ENCODE peak calls at places on chromosomes 7 and 10, in ten cellular contexts. One of them, this sample, is unnamed.

GRCh38 chr7:143325215-143325614 is 9.3 kb downstream of the CLCN1 start:
- DNase-seq in IMR-90: peak
- DNase-seq in H54: no peak
- DNase-seq in prostate gland: no peak
- DNase-seq in ovary: no peak
- DNase-seq in transverse colon: no peak
- DNase-seq in body of pancreas: no peak
- DNase-seq in tibial nerve: no peak
- DNase-seq in heart left ventricle: no peak
- DNase-seq in H1: no peak
- DNase-seq in this sample: no peak

GRCh38 chr7:1842321-1843221 is 172.5 kb downstream of the ELFN1 start:
- DNase-seq in IMR-90: peak
- DNase-seq in H54: no peak
- DNase-seq in prostate gland: no peak
- DNase-seq in ovary: no peak
- DNase-seq in transverse colon: peak
- DNase-seq in body of pancreas: no peak
- DNase-seq in tibial nerve: no peak
- DNase-seq in heart left ventricle: peak
- DNase-seq in H1: no peak
- DNase-seq in this sample: no peak

GRCh38 chr7:44112997-44113763 is 9.0 kb downstream of the AEBP1 start:
- DNase-seq in IMR-90: no peak
- DNase-seq in H54: no peak
- DNase-seq in prostate gland: no peak
- DNase-seq in ovary: no peak
- DNase-seq in transverse colon: no peak
- DNase-seq in body of pancreas: no peak
- DNase-seq in tibial nerve: no peak
- DNase-seq in heart left ventricle: peak
- DNase-seq in H1: no peak
- DNase-seq in this sample: no peak

GRCh38 chr10:93199221-93199681 is 125.6 kb downstream of the CYP26A1 start:
- DNase-seq in IMR-90: peak
- DNase-seq in H54: no peak
- DNase-seq in prostate gland: peak
- DNase-seq in ovary: peak
- DNase-seq in transverse colon: peak
- DNase-seq in body of pancreas: peak
- DNase-seq in tibial nerve: peak
- DNase-seq in heart left ventricle: peak
- DNase-seq in H1: no peak
- DNase-seq in this sample: no peak

GRCh38 chr7:120055300-120055699 is 217.7 kb upstream of the KCND2 start:
- DNase-seq in IMR-90: peak
- DNase-seq in H54: peak
- DNase-seq in prostate gland: no peak
- DNase-seq in ovary: no peak
- DNase-seq in transverse colon: no peak
- DNase-seq in body of pancreas: no peak
- DNase-seq in tibial nerve: no peak
- DNase-seq in heart left ventricle: no peak
- DNase-seq in H1: no peak
- DNase-seq in this sample: no peak

GRCh38 chr7:1555046-1555812 is 776 bp downstream of the TMEM184A start:
- DNase-seq in IMR-90: peak
- DNase-seq in H54: peak
- DNase-seq in prostate gland: peak
- DNase-seq in ovary: peak
- DNase-seq in transverse colon: peak
- DNase-seq in body of pancreas: peak
- DNase-seq in tibial nerve: no peak
- DNase-seq in heart left ventricle: peak
- DNase-seq in H1: no peak
- DNase-seq in this sample: no peak

GRCh38 chr10:70174058-70174741 is 3.9 kb upstream of the SAR1A start:
- DNase-seq in IMR-90: no peak
- DNase-seq in H54: peak
- DNase-seq in prostate gland: no peak
- DNase-seq in ovary: no peak
- DNase-seq in transverse colon: peak
- DNase-seq in body of pancreas: peak
- DNase-seq in tibial nerve: no peak
- DNase-seq in heart left ventricle: no peak
- DNase-seq in H1: no peak
- DNase-seq in this sample: no peak

GRCh38 chr10:8247191-8247590 is 192.7 kb downstream of the GATA3 start:
- DNase-seq in IMR-90: no peak
- DNase-seq in H54: no peak
- DNase-seq in prostate gland: no peak
- DNase-seq in ovary: no peak
- DNase-seq in transverse colon: no peak
- DNase-seq in body of pancreas: no peak
- DNase-seq in tibial nerve: no peak
- DNase-seq in heart left ventricle: no peak
- DNase-seq in H1: no peak
- DNase-seq in this sample: no peak

GRCh38 chr10:28977518-28977917 is 300.2 kb downstream of the BAMBI start:
- DNase-seq in IMR-90: no peak
- DNase-seq in H54: no peak
- DNase-seq in prostate gland: no peak
- DNase-seq in ovary: no peak
- DNase-seq in transverse colon: no peak
- DNase-seq in body of pancreas: no peak
- DNase-seq in tibial nerve: no peak
- DNase-seq in heart left ventricle: no peak
- DNase-seq in H1: no peak
- DNase-seq in this sample: no peak

GRCh38 chr7:120988591-120989299 is at the start of gene CPED1:
- DNase-seq in IMR-90: peak
- DNase-seq in H54: peak
- DNase-seq in prostate gland: peak
- DNase-seq in ovary: peak
- DNase-seq in transverse colon: peak
- DNase-seq in body of pancreas: peak
- DNase-seq in tibial nerve: peak
- DNase-seq in heart left ventricle: peak
- DNase-seq in H1: no peak
- DNase-seq in this sample: peak

GRCh38 chr7:12315049-12315448 is 88.6 kb downstream of the VWDE start:
- DNase-seq in IMR-90: no peak
- DNase-seq in H54: no peak
- DNase-seq in prostate gland: no peak
- DNase-seq in ovary: no peak
- DNase-seq in transverse colon: no peak
- DNase-seq in body of pancreas: no peak
- DNase-seq in tibial nerve: no peak
- DNase-seq in heart left ventricle: no peak
- DNase-seq in H1: no peak
- DNase-seq in this sample: no peak

GRCh38 chr10:45470098-45471012 is 96.3 kb downstream of the ALOX5 start:
- DNase-seq in IMR-90: peak
- DNase-seq in H54: no peak
- DNase-seq in prostate gland: peak
- DNase-seq in ovary: no peak
- DNase-seq in transverse colon: peak
- DNase-seq in body of pancreas: no peak
- DNase-seq in tibial nerve: no peak
- DNase-seq in heart left ventricle: no peak
- DNase-seq in H1: no peak
- DNase-seq in this sample: peak

GRCh38 chr7:5139998-5140397 is 50.0 kb upstream of the WIPI2 start:
- DNase-seq in IMR-90: peak
- DNase-seq in H54: no peak
- DNase-seq in prostate gland: no peak
- DNase-seq in ovary: no peak
- DNase-seq in transverse colon: peak
- DNase-seq in body of pancreas: peak
- DNase-seq in tibial nerve: peak
- DNase-seq in heart left ventricle: no peak
- DNase-seq in H1: no peak
- DNase-seq in this sample: peak

GRCh38 chr7:149385195-149385955 is 75.5 kb downstream of the ZNF777 start:
- DNase-seq in IMR-90: no peak
- DNase-seq in H54: no peak
- DNase-seq in prostate gland: no peak
- DNase-seq in ovary: no peak
- DNase-seq in transverse colon: no peak
- DNase-seq in body of pancreas: no peak
- DNase-seq in tibial nerve: no peak
- DNase-seq in heart left ventricle: no peak
- DNase-seq in H1: no peak
- DNase-seq in this sample: no peak

GRCh38 chr7:11458736-11459483 is 373.1 kb downstream of the THSD7A start:
- DNase-seq in IMR-90: peak
- DNase-seq in H54: peak
- DNase-seq in prostate gland: no peak
- DNase-seq in ovary: no peak
- DNase-seq in transverse colon: no peak
- DNase-seq in body of pancreas: peak
- DNase-seq in tibial nerve: no peak
- DNase-seq in heart left ventricle: no peak
- DNase-seq in H1: no peak
- DNase-seq in this sample: no peak

GRCh38 chr7:91945476-91945875 is 4.8 kb downstream of the AKAP9 start:
- DNase-seq in IMR-90: peak
- DNase-seq in H54: no peak
- DNase-seq in prostate gland: no peak
- DNase-seq in ovary: no peak
- DNase-seq in transverse colon: no peak
- DNase-seq in body of pancreas: peak
- DNase-seq in tibial nerve: peak
- DNase-seq in heart left ventricle: no peak
- DNase-seq in H1: no peak
- DNase-seq in this sample: peak

GRCh38 chr10:52525761-52526160 is 211.7 kb downstream of the DKK1 start:
- DNase-seq in IMR-90: peak
- DNase-seq in H54: no peak
- DNase-seq in prostate gland: no peak
- DNase-seq in ovary: no peak
- DNase-seq in transverse colon: no peak
- DNase-seq in body of pancreas: no peak
- DNase-seq in tibial nerve: no peak
- DNase-seq in heart left ventricle: no peak
- DNase-seq in H1: no peak
- DNase-seq in this sample: no peak

GRCh38 chr10:42998481-42999384 is 78.1 kb upstream of the RET start:
- DNase-seq in IMR-90: no peak
- DNase-seq in H54: no peak
- DNase-seq in prostate gland: no peak
- DNase-seq in ovary: no peak
- DNase-seq in transverse colon: no peak
- DNase-seq in body of pancreas: no peak
- DNase-seq in tibial nerve: no peak
- DNase-seq in heart left ventricle: no peak
- DNase-seq in H1: no peak
- DNase-seq in this sample: no peak

GRCh38 chr7:66075590-66076458 is at the start of gene ASL:
- DNase-seq in IMR-90: peak
- DNase-seq in H54: peak
- DNase-seq in prostate gland: peak
- DNase-seq in ovary: peak
- DNase-seq in transverse colon: peak
- DNase-seq in body of pancreas: peak
- DNase-seq in tibial nerve: peak
- DNase-seq in heart left ventricle: peak
- DNase-seq in H1: peak
- DNase-seq in this sample: peak
- TF ChIP-seq POLR2A in IMR-90: peak
- TF ChIP-seq POLR2A in H54: peak
- TF ChIP-seq POLR2A in prostate gland: peak
- TF ChIP-seq POLR2A in ovary: peak
- TF ChIP-seq POLR2A in transverse colon: peak
- TF ChIP-seq POLR2A in body of pancreas: peak
- TF ChIP-seq POLR2A in tibial nerve: peak
- TF ChIP-seq POLR2A in heart left ventricle: peak
- TF ChIP-seq POLR2A in H1: peak
- TF ChIP-seq POLR2A in this sample: peak

GRCh38 chr10:63206997-63207952 is 74.1 kb downstream of the NRBF2 start:
- DNase-seq in IMR-90: peak
- DNase-seq in H54: no peak
- DNase-seq in prostate gland: peak
- DNase-seq in ovary: peak
- DNase-seq in transverse colon: no peak
- DNase-seq in body of pancreas: peak
- DNase-seq in tibial nerve: peak
- DNase-seq in heart left ventricle: peak
- DNase-seq in H1: no peak
- DNase-seq in this sample: no peak
- TF ChIP-seq POLR2A in IMR-90: no peak
- TF ChIP-seq POLR2A in H54: no peak
- TF ChIP-seq POLR2A in prostate gland: no peak
- TF ChIP-seq POLR2A in ovary: no peak
- TF ChIP-seq POLR2A in transverse colon: no peak
- TF ChIP-seq POLR2A in body of pancreas: no peak
- TF ChIP-seq POLR2A in tibial nerve: no peak
- TF ChIP-seq POLR2A in heart left ventricle: no peak
- TF ChIP-seq POLR2A in H1: peak
- TF ChIP-seq POLR2A in this sample: no peak

GRCh38 chr10:77513783-77514331 is 123.8 kb downstream of the KCNMA1 start:
- DNase-seq in IMR-90: peak
- DNase-seq in H54: peak
- DNase-seq in prostate gland: peak
- DNase-seq in ovary: no peak
- DNase-seq in transverse colon: peak
- DNase-seq in body of pancreas: peak
- DNase-seq in tibial nerve: no peak
- DNase-seq in heart left ventricle: peak
- DNase-seq in H1: no peak
- DNase-seq in this sample: no peak
- TF ChIP-seq POLR2A in IMR-90: no peak
- TF ChIP-seq POLR2A in H54: peak
- TF ChIP-seq POLR2A in prostate gland: no peak
- TF ChIP-seq POLR2A in ovary: no peak
- TF ChIP-seq POLR2A in transverse colon: no peak
- TF ChIP-seq POLR2A in body of pancreas: no peak
- TF ChIP-seq POLR2A in tibial nerve: no peak
- TF ChIP-seq POLR2A in heart left ventricle: no peak
- TF ChIP-seq POLR2A in H1: no peak
- TF ChIP-seq POLR2A in this sample: no peak

DNA sequence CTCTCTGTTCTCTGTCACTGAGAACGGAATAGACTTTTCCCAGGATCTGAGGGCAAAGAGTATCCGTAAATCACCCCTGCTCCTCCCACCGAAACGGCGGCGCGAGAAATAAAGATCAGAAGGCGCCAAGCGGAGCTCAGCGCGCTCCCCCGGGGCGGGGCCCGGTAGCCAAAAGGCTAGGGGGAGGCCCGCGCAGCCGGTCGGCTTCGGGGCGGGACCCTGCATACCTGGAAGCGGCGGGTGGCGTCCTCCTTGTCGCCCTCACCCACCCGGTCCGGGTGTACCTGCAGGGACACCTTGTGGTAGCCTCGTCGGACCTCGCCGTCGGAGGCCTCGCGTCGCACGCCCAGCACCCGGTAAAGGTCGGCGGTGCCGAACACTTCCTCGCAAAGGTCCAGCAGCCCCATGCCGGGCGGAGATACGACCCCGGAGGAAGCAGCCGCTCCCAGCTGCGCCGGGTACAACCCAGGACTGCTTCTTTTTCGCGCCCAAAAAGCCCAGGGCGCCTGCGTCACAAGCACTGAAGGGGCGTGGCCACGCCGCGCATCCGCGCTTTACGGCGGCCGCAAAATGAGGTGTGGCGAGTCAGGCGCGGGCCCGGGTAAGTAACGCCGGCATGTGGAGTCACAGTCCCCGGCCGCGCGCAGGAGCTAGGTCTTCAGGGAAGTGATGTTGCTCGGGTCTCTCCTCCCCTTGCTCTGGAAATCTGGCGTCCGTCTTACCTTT is at the start of gene DNAJC9:
- DNase-seq in IMR-90: peak
- DNase-seq in H54: peak
- DNase-seq in prostate gland: peak
- DNase-seq in ovary: peak
- DNase-seq in transverse colon: peak
- DNase-seq in body of pancreas: peak
- DNase-seq in tibial nerve: peak
- DNase-seq in heart left ventricle: peak
- DNase-seq in H1: peak
- DNase-seq in this sample: peak
- TF ChIP-seq POLR2A in IMR-90: peak
- TF ChIP-seq POLR2A in H54: peak
- TF ChIP-seq POLR2A in prostate gland: peak
- TF ChIP-seq POLR2A in ovary: peak
- TF ChIP-seq POLR2A in transverse colon: peak
- TF ChIP-seq POLR2A in body of pancreas: peak
- TF ChIP-seq POLR2A in tibial nerve: peak
- TF ChIP-seq POLR2A in heart left ventricle: no peak
- TF ChIP-seq POLR2A in H1: peak
- TF ChIP-seq POLR2A in this sample: peak

This sample was measured in erythroblast.